ENCODE peak calls at places on chromosome 6, in six cellular contexts. Y, B, N, X, S and T are unnamed samples.

GRCh38 chr6:55955684-55956083 is 80.3 kb upstream of the BMP5 start:
- DNase-seq in S (no peak), Y (peak; percentile 14), X (no peak), N (no peak), B (no peak), T (no peak)

GRCh38 chr6:150025201-150025917 is at the start of gene RAET1L:
- DNase-seq in S (no peak), N (peak; percentile 45), X (no peak), Y (peak; percentile 43), B (no peak), T (peak; percentile 25)

GRCh38 chr6:9062581-9062980 is 627.2 kb upstream of the SLC35B3 start:
- DNase-seq in X (no peak), S (no peak), N (no peak), Y (no peak), B (no peak), T (no peak)

GRCh38 chr6:5085638-5086293 is 625 bp downstream of the PPP1R3G start:
- DNase-seq in X (peak; percentile 60), S (no peak), Y (peak; percentile 73), B (peak; percentile 73), N (no peak), T (no peak)

GRCh38 chr6:119119989-119120388 is 41.5 kb upstream of the FAM184A start:
- DNase-seq in S (no peak), N (no peak), X (no peak), B (no peak), Y (no peak), T (no peak)

GRCh38 chr6:52065621-52066020 is 21.8 kb downstream of the PKHD1 start:
- DNase-seq in Y (no peak), S (no peak), X (no peak), B (no peak), N (no peak), T (no peak)

GRCh38 chr6:40907198-40907701 is 131.8 kb downstream of the UNC5CL start:
- DNase-seq in N (peak; percentile 29), S (no peak), X (no peak), Y (peak; percentile 9), B (no peak), T (peak; percentile 33)

GRCh38 chr6:100220543-100220942 is 226.5 kb upstream of the MCHR2 start:
- DNase-seq in Y (no peak), B (no peak), S (no peak), N (no peak), X (no peak), T (no peak)

GRCh38 chr6:55774542-55775318 is 100.7 kb downstream of the BMP5 start:
- DNase-seq in X (no peak), N (no peak), Y (peak; percentile 26), S (no peak), B (no peak), T (no peak)

GRCh38 chr6:72937160-72937559 is 288.1 kb downstream of the KHDC1L start:
- DNase-seq in X (no peak), B (no peak), N (no peak), Y (no peak), S (no peak), T (no peak)

GRCh38 chr6:68635706-68636513 is 828 bp downstream of the ADGRB3 start:
- DNase-seq in S (no peak), X (peak; percentile 41), Y (peak; percentile 57), N (no peak), B (peak; percentile 57), T (peak; percentile 14)

GRCh38 chr6:146433881-146434741 is 109.5 kb upstream of the RAB32 start:
- DNase-seq in X (no peak), N (peak; percentile 16), Y (peak; percentile 60), B (peak; percentile 64), S (no peak), T (no peak)

GRCh38 chr6:34459899-34460593 is 5.8 kb upstream of the PACSIN1 start:
- DNase-seq in X (peak; percentile 61), S (no peak), N (peak; percentile 54), B (peak; percentile 77), Y (peak; percentile 87), T (peak; percentile 19)

GRCh38 chr6:157244780-157245179 is 78.5 kb downstream of the TMEM242 start:
- DNase-seq in Y (no peak), X (no peak), N (no peak), S (no peak), B (no peak), T (no peak)

GRCh38 chr6:134519456-134519855 is 201.5 kb upstream of the SGK1 start:
- DNase-seq in S (peak; percentile 18), X (no peak), B (no peak), Y (no peak), N (no peak), T (peak; percentile 22)

DNA sequence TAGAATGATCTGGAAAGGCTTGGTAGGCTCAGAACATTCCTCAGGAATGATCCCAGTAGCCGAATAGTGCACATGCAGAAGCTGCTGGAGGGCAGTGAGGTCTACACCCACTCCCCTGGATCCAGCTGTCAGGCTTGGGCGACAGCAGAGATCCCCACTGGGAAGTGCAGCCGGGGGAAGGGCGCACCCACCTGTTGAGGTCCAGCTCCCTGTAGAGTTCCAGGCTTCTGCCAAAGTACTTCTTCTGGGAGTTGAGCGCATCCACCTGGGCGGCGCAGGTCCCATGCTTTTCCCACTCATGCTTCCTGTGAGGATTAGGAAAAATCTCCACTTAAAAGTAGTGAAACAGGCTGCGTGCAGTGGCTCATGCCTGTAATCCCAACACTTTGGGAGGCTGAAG is 17.6 kb downstream of the RNASET2 start:
- DNase-seq in N (no peak), Y (no peak), X (no peak), B (no peak), S (no peak), T (no peak)
- TF ChIP-seq CTCF in N (no peak), Y (no peak), X (no peak), B (no peak), S (no peak), T (no peak)

GRCh38 chr6:35679399-35679798 is 9.3 kb downstream of the FKBP5 start:
- DNase-seq in N (no peak), X (no peak), B (no peak), Y (no peak), S (no peak), T (no peak)
- H3K4me1 ChIP-seq in N (peaks cover 15% of the 10 kb centered on the region), X (no peaks in the 10 kb centered on the region), B (peaks cover 3% of the 10 kb centered on the region), Y (peaks cover 10% of the 10 kb centered on the region), S (peaks cover 100% of the 10 kb centered on the region), T (peaks cover 90% of the 10 kb centered on the region)

GRCh38 chr6:24666616-24667377 is at the start of the genes ACOT13 and TDP2:
- DNase-seq in Y (peak; percentile 97), B (peak; percentile 99), X (peak; percentile 97), S (peak; percentile 63), N (peak; percentile 97), T (peak; percentile 97)

GRCh38 chr6:24664049-24664987 is 2.4 kb downstream of the TDP2 start:
- DNase-seq in S (no peak), Y (no peak), X (no peak), N (no peak), B (no peak), T (no peak)

GRCh38 chr6:24668997-24669361 is 2.1 kb downstream of the ACOT13 start:
- DNase-seq in Y (no peak), X (no peak), S (no peak), B (no peak), N (no peak), T (no peak)

GRCh38 chr6:24666097-24666615 is 543 bp downstream of the TDP2 start:
- DNase-seq in B (no peak), Y (no peak), N (peak; percentile 45), S (no peak), X (peak; percentile 46), T (no peak)

GRCh38 chr6:24667378-24667803 is 514 bp downstream of the ACOT13 start:
- DNase-seq in Y (no peak), S (no peak), B (no peak), N (no peak), X (no peak), T (no peak)
- TF ChIP-seq CTCF in Y (no peak), S (no peak), B (no peak), N (no peak), X (no peak), T (no peak)

GRCh38 chr6:15266423-15266996 is 20.6 kb downstream of the JARID2 start:
- DNase-seq in X (peak; percentile 41), B (no peak), S (no peak), Y (peak; percentile 64), N (no peak), T (peak; percentile 45)

GRCh38 chr6:15265787-15266186 is 19.9 kb downstream of the JARID2 start:
- DNase-seq in Y (no peak), N (no peak), S (no peak), B (no peak), X (no peak), T (no peak)

GRCh38 chr6:15264412-15264811 is 18.5 kb downstream of the JARID2 start:
- DNase-seq in Y (no peak), B (no peak), S (no peak), N (no peak), X (no peak), T (no peak)

GRCh38 chr6:15263780-15264374 is 18.0 kb downstream of the JARID2 start:
- DNase-seq in B (no peak), X (no peak), N (no peak), Y (no peak), S (no peak), T (no peak)

DNA sequence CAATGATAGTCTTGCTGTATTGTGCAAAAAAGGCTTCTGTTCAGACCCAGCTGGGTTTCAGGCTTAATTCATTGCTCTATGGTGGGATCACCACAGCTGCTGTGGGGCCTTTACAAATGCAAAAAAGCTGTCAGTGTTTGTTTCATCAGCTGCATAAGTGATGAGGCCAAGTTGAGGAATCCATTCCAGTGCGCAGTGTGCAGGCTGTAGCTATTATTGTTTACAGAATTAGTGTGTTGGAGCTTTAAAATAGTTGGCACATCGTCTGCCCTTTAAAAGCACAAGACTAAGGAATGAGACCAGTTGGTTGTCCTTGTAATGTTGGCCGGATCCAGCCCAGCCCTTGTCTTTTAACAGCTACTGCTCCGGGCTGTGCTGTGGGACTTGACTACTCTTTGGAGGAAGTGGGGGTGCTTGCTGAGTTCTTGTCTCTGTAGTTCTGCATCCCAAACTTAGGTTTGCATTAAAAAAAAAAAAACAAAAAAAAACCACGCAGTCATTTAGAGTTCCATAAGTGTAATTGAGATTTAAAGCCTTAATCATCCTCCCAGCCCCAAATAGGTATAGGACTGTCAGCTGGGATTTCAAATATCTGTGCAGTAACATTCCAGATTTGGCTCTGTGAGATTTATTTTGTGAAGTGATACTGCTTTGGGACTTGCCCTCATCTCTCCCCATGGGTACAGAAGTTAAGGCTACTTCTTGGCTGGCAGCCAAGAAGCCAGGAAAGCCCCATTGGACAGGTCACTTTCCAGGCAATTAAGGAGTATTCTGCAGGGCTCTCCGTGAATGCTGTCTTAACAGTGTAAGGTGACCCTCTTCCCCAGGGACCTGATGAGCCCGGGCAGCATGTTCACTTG is 19.3 kb downstream of the JARID2 start:
- DNase-seq in Y (peak; percentile 68), B (peak; percentile 77), S (no peak), X (no peak), N (no peak), T (no peak)
- H3K4me1 ChIP-seq in Y (peaks cover 97% of the 10 kb centered on the region), B (peaks cover 62% of the 10 kb centered on the region), S (peaks cover 89% of the 10 kb centered on the region), X (peaks cover 46% of the 10 kb centered on the region), N (peaks cover 7% of the 10 kb centered on the region), T (peaks cover 22% of the 10 kb centered on the region)